ENCODE peak calls at places on chromosomes 7 and 10, in six cellular contexts. J is mesendoderm, I is GM23338, S is Panc1, A is ovary, T is IMR-90. K is an unnamed sample. For H3K27me3, the result is how much of the 10 kb centered on the place peaks cover.

GRCh38 chr7:112517487-112517886 is 36.7 kb downstream of the LSMEM1 start:
- DNase-seq in J (no peak), I (no peak), S (no peak), A (no peak), T (no peak), K (no peak)

GRCh38 chr10:133129151-133129853 is 30.7 kb upstream of the KNDC1 start:
- DNase-seq in J (no peak), I (no peak), S (no peak), A (no peak), T (no peak), K (no peak)

GRCh38 chr7:157559596-157560257 is 222.9 kb downstream of the DNAJB6 start:
- DNase-seq in J (no peak), I (no peak), S (no peak), A (no peak), T (no peak), K (no peak)

GRCh38 chr7:6530626-6531491 is 20.4 kb downstream of the GRID2IP start:
- DNase-seq in J (peak), I (peak), S (no peak), A (no peak), T (no peak), K (peak)

GRCh38 chr7:30907527-30908267 is 4.0 kb upstream of the AQP1 start:
- DNase-seq in J (no peak), I (no peak), S (no peak), A (no peak), T (no peak), K (no peak)

GRCh38 chr7:112707655-112708054 is 82.5 kb downstream of the TMEM168 start:
- DNase-seq in J (no peak), I (no peak), S (no peak), A (no peak), T (no peak), K (no peak)

GRCh38 chr7:33186187-33186586 is 56.8 kb downstream of the BBS9 start:
- DNase-seq in J (peak), I (peak), S (no peak), A (no peak), T (peak), K (no peak)

GRCh38 chr10:18312385-18313145 is 172.3 kb downstream of the CACNB2 start:
- DNase-seq in J (peak), I (peak), S (no peak), A (peak), T (peak), K (no peak)

GRCh38 chr7:29297194-29297890 is 102.8 kb downstream of the CHN2 start:
- DNase-seq in J (peak), I (peak), S (no peak), A (no peak), T (no peak), K (no peak)

GRCh38 chr10:46311501-46311951 is 24.7 kb downstream of the ANTXRL start:
- DNase-seq in J (no peak), I (no peak), S (no peak), A (no peak), T (no peak), K (no peak)

GRCh38 chr10:86083664-86084175 is 282.9 kb downstream of the GRID1 start:
- DNase-seq in J (no peak), I (no peak), S (no peak), A (no peak), T (no peak), K (no peak)

GRCh38 chr7:14432936-14433335 is 443.5 kb upstream of the ETV1 start:
- DNase-seq in J (peak), I (no peak), S (no peak), A (no peak), T (no peak), K (no peak)

GRCh38 chr7:104185346-104185745 is 22.5 kb downstream of the ORC5 start:
- DNase-seq in J (no peak), I (no peak), S (no peak), A (no peak), T (no peak), K (no peak)

GRCh38 chr7:6536262-6536770 is 14.9 kb downstream of the GRID2IP start:
- DNase-seq in J (no peak), I (peak), S (no peak), A (no peak), T (no peak), K (no peak)

GRCh38 chr10:60205741-60206140 is 183.9 kb downstream of the ANK3 start:
- DNase-seq in J (no peak), I (no peak), S (no peak), A (no peak), T (no peak), K (no peak)

GRCh38 chr7:140841316-140841715 is 83.4 kb downstream of the BRAF start:
- DNase-seq in J (no peak), I (no peak), S (no peak), A (no peak), T (peak), K (no peak)

GRCh38 chr10:69090687-69091450 is 3.0 kb downstream of the SRGN start:
- DNase-seq in J (no peak), I (no peak), S (no peak), A (no peak), T (no peak), K (no peak)

GRCh38 chr10:70773965-70774809 is 11.0 kb downstream of the TBATA start:
- DNase-seq in J (no peak), I (no peak), S (no peak), A (no peak), T (no peak), K (no peak)

GRCh38 chr7:120993575-120994191 is 5.2 kb downstream of the CPED1 start:
- DNase-seq in J (no peak), I (no peak), S (no peak), A (no peak), T (peak), K (no peak)

GRCh38 chr7:74256446-74257408 is 2.5 kb upstream of the RFC2 start:
- DNase-seq in J (no peak), I (no peak), S (no peak), A (no peak), T (peak), K (no peak)

GRCh38 chr10:119424591-119424975 is 117.9 kb downstream of the RGS10 start:
- DNase-seq in J (no peak), I (no peak), S (no peak), A (no peak), T (no peak), K (no peak)

GRCh38 chr7:38881947-38882684 is 26.9 kb downstream of the VPS41 start:
- DNase-seq in J (no peak), I (no peak), S (no peak), A (no peak), T (no peak), K (no peak)

GRCh38 chr10:100866575-100867098 is 46.1 kb upstream of the SLF2 start:
- DNase-seq in J (peak), I (peak), S (no peak), A (no peak), T (no peak), K (no peak)

GRCh38 chr10:73871915-73872710 is 2.2 kb downstream of the CAMK2G start:
- DNase-seq in J (peak), I (no peak), S (no peak), A (no peak), T (peak), K (no peak)

GRCh38 chr10:6054884-6055283 is 7.3 kb downstream of the IL2RA start:
- DNase-seq in J (no peak), I (no peak), S (no peak), A (no peak), T (no peak), K (peak)

GRCh38 chr10:60139798-60140566 is 233.6 kb upstream of the CCDC6 start:
- DNase-seq in J (peak), I (peak), S (no peak), A (no peak), T (peak), K (no peak)

GRCh38 chr10:46226900-46227558 is 59.8 kb upstream of the ANTXRL start:
- DNase-seq in J (no peak), I (no peak), S (no peak), A (no peak), T (no peak), K (no peak)

GRCh38 chr10:97065128-97065527 is 120.6 kb downstream of the SLIT1 start:
- DNase-seq in J (peak), I (no peak), S (no peak), A (no peak), T (no peak), K (no peak)

DNA sequence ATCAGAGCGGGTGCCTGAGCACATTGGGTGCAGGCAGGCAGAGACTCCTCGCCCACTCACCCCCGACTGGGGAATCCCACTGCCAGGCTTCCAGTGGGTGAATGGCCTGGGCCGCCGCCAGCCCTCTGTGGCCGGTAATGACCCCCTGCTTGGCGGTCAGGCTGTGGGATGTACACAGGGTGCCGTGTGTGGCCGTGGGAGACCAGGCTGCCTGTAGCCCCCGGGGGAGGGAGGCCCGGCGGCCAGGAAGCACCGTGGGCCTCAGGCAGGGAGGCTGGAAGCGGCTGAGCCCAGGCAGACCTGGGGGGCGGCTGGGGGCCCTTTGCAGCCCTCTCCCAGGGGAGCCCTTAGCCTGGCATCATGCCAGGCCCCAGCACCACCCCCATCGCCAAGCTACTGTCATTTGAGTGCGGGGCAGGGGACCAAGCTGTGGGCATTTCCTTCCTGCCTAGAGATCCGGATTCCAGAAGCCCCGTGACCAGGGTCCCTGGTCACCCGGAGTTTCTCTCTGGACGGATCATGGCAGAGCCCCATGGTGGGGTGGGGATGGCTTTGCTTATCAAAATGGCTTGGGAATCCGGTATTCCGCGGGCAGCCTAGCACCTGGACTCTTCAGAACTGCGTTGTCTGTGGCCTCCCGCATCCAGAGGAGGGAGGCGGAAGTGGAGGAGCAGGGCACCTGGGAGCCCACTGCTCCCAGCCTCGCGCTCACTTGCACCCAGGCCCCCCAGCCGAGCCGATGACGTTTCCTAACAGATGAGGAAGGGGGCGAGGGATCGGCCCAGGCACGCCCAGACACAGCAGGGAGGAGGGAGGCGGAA is 1.1 kb downstream of the TTYH3 start:
- DNase-seq in J (peak), I (no peak), S (no peak), A (peak), T (peak), K (peak)
- H3K27me3 ChIP-seq in J (under half), I (under half), S (under half), A (under half), T (under half), K (under half)

DNA sequence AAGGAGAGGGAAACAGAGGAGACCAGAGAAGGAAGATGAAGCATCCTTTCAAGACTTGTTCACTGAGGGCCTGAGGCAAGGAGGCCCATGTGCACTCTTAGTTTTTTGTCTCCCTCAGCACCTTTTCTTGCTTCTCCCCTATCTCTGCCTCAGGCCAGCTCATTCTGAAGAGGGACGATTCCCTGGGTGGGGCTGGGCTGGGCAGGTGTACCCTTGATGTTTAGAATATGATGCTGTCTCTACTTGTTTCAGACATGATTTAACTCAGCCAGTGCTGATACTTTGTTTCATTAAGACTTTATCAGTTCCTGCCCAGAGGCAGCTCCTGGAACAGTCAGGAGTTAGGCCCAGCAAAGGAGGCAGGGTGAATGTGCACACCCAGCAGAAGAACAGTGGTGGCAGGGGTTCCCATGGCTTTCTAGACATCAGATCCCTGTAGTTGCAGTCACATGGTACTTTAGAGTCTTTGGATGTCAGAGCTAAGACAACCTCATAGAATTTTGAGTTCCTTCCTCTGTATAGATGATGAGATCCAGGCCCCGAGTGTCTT is 3.4 kb downstream of the PRXL2A start:
- DNase-seq in J (no peak), I (no peak), S (no peak), A (no peak), T (no peak), K (no peak)
- H3K27me3 ChIP-seq in J (under half), I (under half), S (under half), A (under half), T (under half), K (under half)

DNA sequence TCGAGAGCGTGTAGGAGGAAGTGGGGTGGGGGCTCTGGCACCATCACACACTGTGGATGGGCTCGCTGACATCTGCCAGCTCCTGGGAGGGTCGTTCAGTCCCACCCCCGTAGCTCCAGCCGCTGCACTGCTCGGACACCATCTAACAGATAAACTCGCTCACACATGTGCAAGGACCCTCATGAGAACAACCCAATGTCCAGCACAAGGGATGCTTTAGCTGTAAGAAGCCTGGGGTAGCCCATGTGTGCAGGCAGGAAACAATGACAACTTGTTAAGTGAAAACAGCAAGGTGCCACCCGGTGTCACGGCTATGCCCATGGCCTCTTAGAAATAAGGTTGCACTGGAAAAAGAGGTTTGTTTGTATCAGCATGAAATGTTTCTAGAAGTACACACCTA is 14.1 kb downstream of the OGDHL start:
- DNase-seq in J (no peak), I (no peak), S (no peak), A (no peak), T (no peak), K (no peak)
- H3K27me3 ChIP-seq in J (under half), I (under half), S (under half), A (under half), T (under half), K (under half)

DNA sequence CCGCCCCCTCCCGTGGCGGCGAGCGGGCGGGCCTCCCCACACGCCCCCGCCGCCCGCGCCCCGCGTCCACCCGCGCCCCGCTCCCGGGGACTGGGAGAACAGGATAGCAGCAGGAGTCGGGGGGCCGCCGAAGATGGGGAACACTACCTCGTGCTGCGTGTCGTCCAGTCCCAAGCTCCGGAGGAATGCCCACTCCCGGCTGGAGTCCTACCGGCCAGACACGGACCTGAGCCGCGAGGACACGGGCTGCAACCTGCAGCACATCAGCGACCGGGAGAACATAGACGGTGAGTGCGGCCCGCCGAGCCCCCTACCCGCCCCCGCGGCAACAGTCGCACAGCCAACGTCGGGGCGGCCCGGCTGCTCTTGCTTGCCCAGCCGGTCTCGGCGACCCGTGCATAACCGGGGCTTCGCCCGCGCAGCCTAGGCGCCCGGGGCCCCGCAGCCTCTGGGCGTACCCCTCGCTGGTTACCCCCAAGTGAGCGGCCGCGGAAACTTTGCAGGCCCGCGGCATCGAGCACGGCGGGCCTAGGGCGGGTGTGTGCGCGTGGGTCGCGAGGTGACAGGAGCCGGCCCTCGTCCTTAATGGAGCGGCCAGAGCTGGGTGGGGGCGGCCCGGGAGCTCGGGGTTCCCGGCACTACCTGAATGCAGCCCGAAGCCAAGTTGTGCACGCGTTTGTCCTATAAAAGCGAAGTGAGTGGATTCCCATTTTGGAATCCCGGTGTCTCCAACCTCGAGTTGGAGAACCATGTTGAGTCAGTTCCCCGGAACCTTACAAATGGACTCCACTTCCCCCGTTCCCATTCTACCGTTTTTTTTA is 822 bp downstream of the CCNY start:
- DNase-seq in J (peak), I (peak), S (no peak), A (peak), T (no peak), K (peak)
- H3K27me3 ChIP-seq in J (under half), I (under half), S (under half), A (under half), T (under half), K (under half)

K was measured in CD4-positive, CD25-positive, alpha-beta regulatory T cell.